ENCODE peak calls at places on chromosome 11, in seven cellular contexts. Y is coronary artery; Q is GM12891; U is transverse colon; K is Karpas-422; E is stimulated activated CD4-positive, alpha-beta T cell treated with anti-CD3 and anti-CD28 coated beads, Interleukin-1b, Interleukin-23, amount 100 ng/mL, for 48 hours; X is endothelial cell of umbilical vein. C is an unnamed sample.

GRCh38 chr11:35786188-35786587 is 123.6 kb downstream of the TRIM44 start:
- DNase-seq in Y (no peak), E (no peak), K (no peak), U (no peak), Q (no peak), X (peak), C (no peak)

GRCh38 chr11:36361472-36361871 is 65.4 kb downstream of the PRR5L start:
- DNase-seq in U (no peak), K (no peak), Y (no peak), E (no peak), X (no peak), Q (no peak), C (no peak)

GRCh38 chr11:64348611-64349387 is 8.8 kb downstream of the CCDC88B start:
- DNase-seq in Q (no peak), E (no peak), Y (no peak), K (no peak), X (no peak), U (no peak), C (no peak)

GRCh38 chr11:76216536-76217326 is 10.4 kb upstream of the WNT11 start:
- DNase-seq in Y (no peak), E (no peak), K (no peak), Q (no peak), X (no peak), U (no peak), C (no peak)

GRCh38 chr11:129853508-129854228 is 38.0 kb downstream of the TMEM45B start:
- DNase-seq in Y (no peak), E (peak), X (no peak), K (no peak), U (peak), Q (no peak), C (no peak)

GRCh38 chr11:73750238-73750637 is 10.6 kb downstream of the RAB6A start:
- DNase-seq in Y (no peak), U (no peak), X (no peak), K (no peak), E (no peak), Q (no peak), C (no peak)

GRCh38 chr11:96012086-96012824 is 88.3 kb upstream of the MTMR2 start:
- DNase-seq in K (peak), Y (no peak), Q (peak), E (peak), U (peak), X (peak), C (peak)

GRCh38 chr11:6603287-6604080 is at the start of the genes ILK and RRP8:
- DNase-seq in K (peak), E (peak), U (peak), Y (peak), X (peak), Q (peak), C (peak)

GRCh38 chr11:63920126-63920869 is 3.3 kb upstream of the RCOR2 start:
- DNase-seq in Q (no peak), Y (peak), X (no peak), K (no peak), E (no peak), U (peak), C (peak)

GRCh38 chr11:134994431-134994830 is 582.4 kb upstream of the B3GAT1 start:
- DNase-seq in Y (no peak), E (no peak), K (no peak), Q (no peak), X (no peak), U (no peak), C (no peak)

GRCh38 chr11:43969543-43969942 is 27.1 kb downstream of the C11orf96 start:
- DNase-seq in X (no peak), E (no peak), K (no peak), Q (no peak), U (no peak), Y (peak), C (no peak)

GRCh38 chr11:69079891-69080290 is 31.2 kb downstream of the TPCN2 start:
- DNase-seq in Q (no peak), X (no peak), U (no peak), Y (no peak), E (no peak), K (no peak), C (no peak)

GRCh38 chr11:104609766-104610165 is 288.5 kb downstream of the CASP12 start:
- DNase-seq in E (no peak), K (no peak), Y (no peak), Q (no peak), U (no peak), X (no peak), C (no peak)

GRCh38 chr11:100863080-100863581 is 176.0 kb downstream of the ARHGAP42 start:
- DNase-seq in K (no peak), U (no peak), E (no peak), Q (no peak), X (peak), Y (no peak), C (no peak)

GRCh38 chr11:3081386-3081751 is 24.1 kb upstream of the CARS1 start:
- DNase-seq in X (no peak), E (no peak), Q (no peak), U (no peak), Y (no peak), K (no peak), C (no peak)